ENCODE peak calls at places on chromosomes 13 and 19, in eight cellular contexts. F is body of pancreas, Y is HFFc6, X is PC-3, U is nephron progenitor cell, D is omental fat pad, H is prostate gland, K is tibial nerve. N is an unnamed sample.

GRCh38 chr13:113034451-113035208 is 65.6 kb downstream of the MCF2L start:
- DNase-seq in F (peak), Y (peak), X (peak), U (peak), D (no peak), H (peak), K (no peak), N (peak)

GRCh38 chr19:41533691-41534090 is 42.3 kb upstream of the CEACAM21 start:
- DNase-seq in F (no peak), Y (no peak), X (no peak), U (no peak), D (no peak), H (no peak), K (no peak), N (no peak)

GRCh38 chr13:86608739-86609138 is 809.5 kb upstream of the SLITRK6 start:
- DNase-seq in F (no peak), Y (no peak), X (no peak), U (no peak), D (no peak), H (no peak), K (no peak), N (no peak)

GRCh38 chr13:78137404-78138142 is 218.9 kb upstream of the EDNRB start:
- DNase-seq in F (no peak), Y (peak), X (peak), U (peak), D (no peak), H (peak), K (no peak), N (no peak)

GRCh38 chr19:2492870-2493269 is 16.9 kb downstream of the GADD45B start:
- DNase-seq in F (no peak), Y (no peak), X (no peak), U (no peak), D (no peak), H (no peak), K (no peak), N (no peak)

GRCh38 chr19:39906283-39906682 is 28.2 kb downstream of the FCGBP start:
- DNase-seq in F (no peak), Y (no peak), X (no peak), U (no peak), D (no peak), H (no peak), K (no peak), N (no peak)

GRCh38 chr13:56837161-56837560 is 303.6 kb upstream of the PRR20A start:
- DNase-seq in F (no peak), Y (no peak), X (no peak), U (no peak), D (no peak), H (no peak), K (no peak), N (no peak)

GRCh38 chr19:52748336-52748950 is 13.6 kb upstream of the ZNF611 start:
- DNase-seq in F (no peak), Y (peak), X (peak), U (no peak), D (no peak), H (peak), K (no peak), N (no peak)

GRCh38 chr19:41530761-41531301 is 45.1 kb upstream of the CEACAM21 start:
- DNase-seq in F (no peak), Y (no peak), X (no peak), U (no peak), D (no peak), H (peak), K (no peak), N (no peak)

GRCh38 chr13:70384156-70384555 is 275.9 kb upstream of the KLHL1 start:
- DNase-seq in F (no peak), Y (no peak), X (no peak), U (no peak), D (no peak), H (no peak), K (no peak), N (no peak)

GRCh38 chr19:8096071-8096470 is 43.5 kb downstream of the CCL25 start:
- DNase-seq in F (no peak), Y (no peak), X (peak), U (no peak), D (no peak), H (no peak), K (no peak), N (no peak)
- TF ChIP-seq CTCF in F (no peak), Y (peak), X (peak), U (no peak), D (no peak), H (no peak), K (no peak), N (no peak)

GRCh38 chr19:51339687-51340656 is 2.0 kb downstream of the VSIG10L start:
- DNase-seq in F (peak), Y (peak), X (peak), U (peak), D (peak), H (peak), K (peak), N (peak)
- TF ChIP-seq CTCF in F (peak), Y (peak), X (no peak), U (no peak), D (no peak), H (no peak), K (peak), N (no peak)

DNA sequence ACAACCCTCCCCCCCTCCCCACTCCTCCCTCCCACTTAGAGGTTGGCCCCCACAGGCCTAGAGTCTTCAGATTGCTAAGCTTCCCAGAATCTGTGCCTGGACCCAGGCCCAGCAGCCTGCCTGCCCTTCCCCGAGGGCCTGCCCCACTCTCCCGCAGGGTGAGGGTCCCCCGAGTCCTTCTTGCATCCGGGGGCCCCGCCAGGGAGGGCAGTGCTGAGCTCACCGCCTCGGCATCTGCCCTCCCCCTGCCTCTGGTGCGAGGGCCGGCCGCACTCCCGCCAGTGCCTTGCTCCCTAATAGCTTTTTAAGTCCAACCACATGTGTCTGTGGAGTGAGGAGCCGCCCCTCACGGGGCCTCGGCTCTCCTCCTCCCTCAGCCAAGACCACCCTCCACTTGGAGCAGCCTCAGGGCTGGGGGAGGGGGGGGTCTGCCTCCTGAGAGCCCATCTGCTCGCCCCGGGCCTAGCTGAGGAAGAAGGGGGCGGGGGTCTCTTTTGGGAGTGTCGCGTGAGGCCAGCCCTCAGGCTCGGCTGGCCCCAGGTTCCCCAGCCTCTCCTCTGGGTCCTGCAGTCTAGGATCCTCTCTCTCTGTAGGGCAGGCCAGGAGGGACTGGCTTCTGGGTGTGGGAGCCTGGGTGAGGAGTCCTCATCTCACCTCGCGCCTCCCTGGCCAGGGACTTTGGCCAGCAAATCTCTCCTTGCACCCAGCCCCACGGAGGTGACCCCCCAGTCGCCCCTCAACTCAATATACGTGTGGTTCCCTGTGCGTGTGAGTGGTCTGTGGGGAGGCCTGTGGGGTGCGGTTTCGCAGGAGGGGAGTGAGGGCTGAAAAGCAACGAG is 47.2 kb downstream of the LYL1 start:
- DNase-seq in F (peak), Y (peak), X (peak), U (peak), D (no peak), H (no peak), K (peak), N (peak)
- TF ChIP-seq CTCF in F (no peak), Y (peak), X (peak), U (no peak), D (no peak), H (no peak), K (peak), N (no peak)

DNA sequence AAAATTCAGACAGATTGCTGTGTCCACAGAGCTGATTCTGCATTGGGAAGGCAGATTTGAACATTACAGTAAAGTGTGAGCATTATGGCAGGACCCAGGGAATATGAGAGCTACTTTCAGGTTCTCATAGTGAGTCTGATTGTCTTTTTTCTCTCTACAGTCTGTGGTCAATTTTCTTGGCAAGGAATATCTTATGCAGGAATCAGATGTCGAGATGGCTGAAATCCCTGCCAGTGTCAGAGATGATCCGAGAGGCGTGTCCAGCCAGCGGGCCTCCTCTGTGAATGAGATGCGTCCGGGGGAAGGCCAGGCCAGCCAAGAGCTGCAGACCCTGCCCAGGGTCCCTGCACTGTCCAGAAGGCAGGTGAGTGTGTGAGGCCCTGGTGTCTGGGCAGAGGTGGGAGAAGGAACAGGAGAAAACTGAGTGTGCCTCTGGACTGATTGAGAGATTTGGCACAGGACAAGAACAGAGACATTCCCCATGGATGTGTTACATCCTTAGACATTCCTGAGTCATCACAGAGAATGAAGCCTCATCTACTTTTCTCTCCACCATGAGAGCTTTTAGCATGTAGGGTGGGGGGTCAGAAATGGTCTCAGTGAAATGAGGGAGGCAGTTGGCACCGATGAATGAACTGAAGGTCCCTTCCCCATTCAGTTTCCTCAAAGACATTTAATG is 27.3 kb upstream of the EDDM13 start:
- DNase-seq in F (no peak), Y (peak), X (peak), U (no peak), D (no peak), H (no peak), K (no peak), N (no peak)
- TF ChIP-seq CTCF in F (no peak), Y (no peak), X (no peak), U (no peak), D (no peak), H (no peak), K (no peak), N (no peak)